ENCODE peak calls at places on chromosomes 16 and 17, in four cellular contexts. D is H1, E is GM12878, Y is HepG2. L is an unnamed sample.

GRCh38 chr17:39678340-39679116 is 9.3 kb downstream of the PGAP3 start:
- DNase-seq in D (no peak), E (no peak), Y (no peak), L (no peak)

GRCh38 chr17:60941028-60941427 is 263.4 kb downstream of the BCAS3 start:
- DNase-seq in D (no peak), E (no peak), Y (no peak), L (no peak)

GRCh38 chr17:40556198-40556661 is 9.0 kb downstream of the CCR7 start:
- DNase-seq in D (no peak), E (no peak), Y (no peak), L (no peak)

GRCh38 chr16:11824362-11824761 is 27.0 kb downstream of the RSL1D1 start:
- DNase-seq in D (no peak), E (no peak), Y (peak), L (no peak)

GRCh38 chr17:7914771-7915610 is 1.1 kb downstream of the RNF227 start:
- DNase-seq in D (no peak), E (no peak), Y (no peak), L (no peak)

GRCh38 chr17:42142371-42142896 is 12.4 kb downstream of the RAB5C start:
- DNase-seq in D (no peak), E (no peak), Y (no peak), L (no peak)

GRCh38 chr17:36703860-36704266 is 102.5 kb downstream of the MRM1 start:
- DNase-seq in D (peak), E (no peak), Y (no peak), L (no peak)

GRCh38 chr17:2484876-2485275 is 26.8 kb downstream of the METTL16 start:
- DNase-seq in D (peak), E (no peak), Y (no peak), L (no peak)

GRCh38 chr17:28896884-28897768 is at the start of gene FLOT2:
- DNase-seq in D (peak), E (no peak), Y (peak), L (no peak)

GRCh38 chr16:5003828-5004227 is 29.9 kb downstream of the NAGPA start:
- DNase-seq in D (no peak), E (no peak), Y (no peak), L (no peak)

GRCh38 chr17:77753246-77753645 is 205.3 kb upstream of the TNRC6C start:
- DNase-seq in D (no peak), E (no peak), Y (no peak), L (no peak)

GRCh38 chr16:83995756-83996155 is 27.7 kb downstream of the NECAB2 start:
- DNase-seq in D (peak), E (no peak), Y (no peak), L (no peak)

GRCh38 chr16:14205666-14206065 is 134.5 kb downstream of the MRTFB start:
- DNase-seq in D (no peak), E (no peak), Y (no peak), L (no peak)

GRCh38 chr17:2844386-2844785 is 48.1 kb downstream of the RAP1GAP2 start:
- DNase-seq in D (no peak), E (no peak), Y (no peak), L (no peak)

GRCh38 chr16:84607694-84608093 is 10.2 kb downstream of the COTL1 start:
- DNase-seq in D (no peak), E (no peak), Y (no peak), L (no peak)

GRCh38 chr16:79278506-79278905 is 322.0 kb downstream of the MAF start:
- DNase-seq in D (no peak), E (no peak), Y (no peak), L (no peak)

GRCh38 chr16:27721548-27722265 is 171.8 kb downstream of the KATNIP start:
- DNase-seq in D (no peak), E (no peak), Y (peak), L (no peak)

GRCh38 chr17:4956493-4957061 is 5.7 kb downstream of the ENO3 start:
- DNase-seq in D (peak), E (no peak), Y (no peak), L (no peak)

GRCh38 chr17:42632949-42633444 is 23.5 kb downstream of the TUBG1 start:
- DNase-seq in D (no peak), E (no peak), Y (no peak), L (no peak)

GRCh38 chr17:79000396-79001189 is 9.0 kb downstream of the CANT1 start:
- DNase-seq in D (no peak), E (no peak), Y (no peak), L (no peak)

GRCh38 chr16:55623640-55624039 is 32.1 kb upstream of the SLC6A2 start:
- DNase-seq in D (no peak), E (no peak), Y (no peak), L (no peak)

GRCh38 chr17:80872011-80872929 is 119.4 kb upstream of the CHMP6 start:
- DNase-seq in D (no peak), E (no peak), Y (no peak), L (no peak)

GRCh38 chr17:82333279-82334171 is at the start of gene SECTM1:
- DNase-seq in D (no peak), E (no peak), Y (no peak), L (no peak)

GRCh38 chr16:57970971-57971370 is at the start of gene CNGB1:
- DNase-seq in D (no peak), E (no peak), Y (no peak), L (no peak)

GRCh38 chr16:57795431-57795878 is 6.8 kb downstream of the KIFC3 start:
- DNase-seq in D (peak), E (no peak), Y (peak), L (peak)

DNA sequence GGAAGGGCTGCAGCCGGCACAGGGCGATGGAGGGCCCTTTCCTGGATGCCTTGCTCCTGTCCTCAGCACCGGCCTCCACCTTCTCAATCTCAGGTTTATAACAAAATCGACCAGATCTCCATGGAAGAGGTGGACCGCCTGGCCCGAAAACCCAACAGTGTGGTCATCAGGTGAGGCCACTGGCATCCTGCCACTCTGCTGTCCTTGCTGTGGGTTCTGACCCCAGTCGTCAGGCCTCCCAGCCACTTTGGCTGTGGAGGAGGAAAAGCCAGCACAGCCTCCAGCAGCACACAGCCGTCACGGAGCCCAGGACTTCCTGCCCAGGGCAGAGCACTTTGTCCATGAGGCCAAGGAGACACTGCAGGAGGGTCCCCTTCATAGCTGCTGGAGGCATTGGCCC is 6.7 kb upstream of the MYO15A start:
- DNase-seq in D (no peak), E (no peak), Y (no peak), L (no peak)
- H3K9ac ChIP-seq in D (no peak), E (no peak), Y (no peak), L (no peak)

DNA sequence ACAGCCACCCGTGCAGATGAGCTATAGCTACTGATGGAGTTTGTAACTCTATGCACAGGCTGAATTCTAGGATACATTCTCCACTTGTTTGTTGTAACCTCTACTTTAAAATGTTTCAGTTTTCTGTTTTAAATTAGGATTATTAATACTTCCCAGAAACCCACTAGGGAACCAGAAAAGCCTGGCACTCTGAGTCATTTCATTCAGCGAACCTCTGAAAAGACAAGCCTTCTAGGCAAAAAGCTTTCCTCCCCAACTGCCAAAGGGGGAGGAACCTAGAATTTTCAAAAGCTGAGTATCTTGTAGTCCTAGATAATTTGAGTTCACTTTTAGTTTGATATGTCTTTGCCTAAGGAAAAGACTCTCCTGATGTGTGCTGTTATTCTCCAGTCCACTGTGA is 43.2 kb downstream of the GOSR1 start:
- DNase-seq in D (no peak), E (no peak), Y (no peak), L (no peak)
- TF ChIP-seq SUZ12 in D (no peak), E (no peak), Y (no peak), L (no peak)

GRCh38 chr17:50589112-50589712 is 28.7 kb downstream of the CACNA1G start:
- DNase-seq in D (no peak), E (no peak), Y (no peak), L (no peak)
- TF ChIP-seq ZNF274 in D (no peak), E (no peak), Y (no peak), L (no peak)

DNA sequence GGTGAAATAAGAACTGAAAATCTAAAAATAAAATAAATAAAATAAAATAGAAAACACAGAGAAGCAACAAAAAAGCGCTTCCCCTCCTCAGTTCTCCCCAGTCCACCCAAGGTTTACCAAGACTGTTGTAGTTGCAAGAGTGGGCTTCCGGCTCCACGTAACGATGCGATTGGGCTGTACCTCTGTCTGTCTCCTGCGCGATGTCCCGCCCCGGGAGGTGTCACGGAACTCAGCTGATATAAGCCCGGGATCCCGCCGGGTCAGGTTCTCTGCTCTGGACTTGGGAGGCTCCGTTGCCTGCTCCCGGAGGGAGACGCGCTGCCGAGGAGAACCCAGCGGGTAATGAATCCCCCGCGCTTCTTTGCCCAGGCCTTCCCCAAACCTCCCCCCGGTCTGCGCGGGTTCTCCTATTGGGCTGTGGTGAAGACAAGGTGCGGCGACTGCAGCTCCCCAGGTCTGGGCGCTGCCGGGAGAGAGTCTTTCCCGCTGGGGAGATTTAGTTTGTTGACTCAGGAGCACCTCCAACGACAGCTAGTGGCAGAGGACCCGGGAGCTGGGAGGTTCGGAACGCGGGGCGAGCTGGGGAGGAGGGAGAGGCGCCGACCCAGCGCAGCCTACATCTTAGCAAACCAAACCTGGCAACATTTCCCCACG is at the start of gene SLFN5:
- DNase-seq in D (peak), E (peak), Y (peak), L (peak)
- H3K9ac ChIP-seq in D (no peak), E (peak), Y (peak), L (peak)

GRCh38 chr17:16300554-16300953 is 52.7 kb downstream of the CENPV start:
- DNase-seq in D (no peak), E (no peak), Y (no peak), L (no peak)
- TF ChIP-seq SUZ12 in D (no peak), E (no peak), Y (no peak), L (no peak)

DNA sequence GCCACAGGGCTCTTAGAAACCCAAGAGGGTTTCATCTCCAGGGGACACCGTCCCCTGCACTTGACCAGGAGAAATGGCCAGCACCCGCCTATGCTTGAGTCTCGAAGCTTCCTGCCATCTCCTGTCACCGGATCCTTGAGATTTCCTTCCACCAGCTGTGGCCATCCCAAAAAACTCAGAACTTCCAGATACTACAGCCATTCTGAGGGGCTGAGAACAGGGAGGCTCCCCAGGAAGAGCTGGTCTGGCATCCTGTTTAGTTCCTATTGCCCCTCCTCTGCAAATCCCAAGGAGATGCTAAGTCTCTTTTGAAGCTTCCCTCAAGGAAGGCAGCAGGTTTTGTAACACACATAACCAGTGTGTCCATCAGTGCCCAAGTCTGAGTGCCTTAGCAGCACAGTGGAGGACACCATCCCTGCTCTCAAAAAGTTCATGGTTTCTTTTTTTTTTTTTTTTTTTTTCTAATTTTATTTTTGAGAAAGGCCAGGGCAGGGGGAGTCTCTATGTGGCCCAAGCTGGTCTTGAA is 2.0 kb downstream of the UBALD2 start:
- DNase-seq in D (no peak), E (no peak), Y (no peak), L (no peak)
- TF ChIP-seq ZNF274 in D (no peak), E (no peak), Y (no peak), L (no peak)

GRCh38 chr16:67014641-67015315 is 14.2 kb upstream of the CBFB start:
- DNase-seq in D (no peak), E (no peak), Y (no peak), L (no peak)
- H3K9ac ChIP-seq in D (no peak), E (peak), Y (no peak), L (peak)

DNA sequence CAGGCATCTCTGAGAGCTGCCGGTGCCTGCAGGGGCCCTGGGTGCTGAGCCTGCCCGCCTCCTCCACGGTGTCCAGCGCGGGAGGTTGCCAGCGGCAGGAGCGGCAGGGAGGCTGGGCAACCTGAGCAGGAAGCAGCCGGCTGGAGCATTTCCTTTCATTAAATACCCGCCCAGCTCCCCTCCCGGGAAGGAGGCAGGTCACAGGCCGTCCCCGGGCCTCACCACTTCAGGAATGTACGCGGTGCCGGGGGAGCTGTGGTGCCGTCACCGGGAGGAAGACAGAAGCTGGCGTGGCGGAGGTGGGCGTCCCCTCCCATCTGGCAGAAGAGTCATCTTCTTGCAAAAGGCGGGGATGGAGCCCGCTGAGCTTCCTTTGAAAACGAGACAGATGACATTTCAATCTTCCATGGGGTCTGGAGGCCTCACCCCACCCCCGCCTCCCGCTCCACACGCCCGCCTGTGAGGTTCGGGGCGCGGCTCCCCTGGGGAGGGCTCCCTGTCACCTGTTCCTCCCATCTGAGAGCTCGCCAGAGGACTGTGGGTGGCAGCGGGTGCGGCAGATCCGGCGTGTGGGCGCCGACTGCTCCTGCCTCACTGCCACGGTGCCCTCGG is 16.0 kb downstream of the SOX8 start:
- DNase-seq in D (no peak), E (no peak), Y (no peak), L (no peak)
- TF ChIP-seq SUZ12 in D (no peak), E (no peak), Y (no peak), L (no peak)

GRCh38 chr17:50513501-50513900 is 5.3 kb downstream of the MYCBPAP start:
- DNase-seq in D (no peak), E (no peak), Y (no peak), L (no peak)

GRCh38 chr17:50514388-50514787 is 6.1 kb downstream of the MYCBPAP start:
- DNase-seq in D (no peak), E (no peak), Y (no peak), L (no peak)

GRCh38 chr17:50508573-50509460 is 578 bp downstream of the MYCBPAP start:
- DNase-seq in D (no peak), E (no peak), Y (no peak), L (no peak)

GRCh38 chr17:50507871-50508572 is at the start of gene MYCBPAP:
- DNase-seq in D (peak), E (peak), Y (no peak), L (no peak)

GRCh38 chr17:50511058-50511457 is 2.8 kb downstream of the MYCBPAP start:
- DNase-seq in D (no peak), E (peak), Y (no peak), L (no peak)
- TF ChIP-seq ZNF274 in D (no peak), E (no peak), Y (no peak), L (no peak)

GRCh38 chr16:68644715-68645493 is at the start of gene CDH3:
- DNase-seq in D (peak), E (no peak), Y (no peak), L (no peak)
- H3K9ac ChIP-seq in D (peak), E (no peak), Y (no peak), L (peak)